ENCODE peak calls at places on chromosome 7, in four cellular contexts. E is stomach, G is HCT116, W is spleen. N is an unnamed sample.

GRCh38 chr7:28081016-28081415 is 99.6 kb downstream of the JAZF1 start:
- DNase-seq in E (no peak), W (no peak), G (no peak), N (peak)

GRCh38 chr7:34091330-34091917 is 186.1 kb downstream of the BMPER start:
- DNase-seq in E (peak), W (no peak), G (peak), N (peak)

GRCh38 chr7:76047305-76047810 is 442 bp downstream of the STYXL1 start:
- DNase-seq in W (no peak), G (no peak), E (no peak), N (no peak)

GRCh38 chr7:140810830-140811556 is 113.7 kb downstream of the BRAF start:
- DNase-seq in E (peak), G (peak), W (no peak), N (peak)

GRCh38 chr7:51070163-51070562 is 246.4 kb downstream of the COBL start:
- DNase-seq in G (no peak), E (no peak), W (no peak), N (no peak)

GRCh38 chr7:74289660-74290589 is 718 bp downstream of the CLIP2 start:
- DNase-seq in G (no peak), E (peak), W (peak), N (peak)

GRCh38 chr7:92641921-92642511 is 51.8 kb upstream of the FAM133B start:
- DNase-seq in G (no peak), E (no peak), W (no peak), N (no peak)

GRCh38 chr7:125484755-125485154 is 555.1 kb upstream of the POT1 start:
- DNase-seq in G (no peak), E (no peak), W (no peak), N (no peak)

GRCh38 chr7:47580175-47580701 is 1.7 kb downstream of the TNS3 start:
- DNase-seq in E (peak), W (no peak), G (no peak), N (peak)

GRCh38 chr7:141430426-141431142 is 120.6 kb upstream of the AGK start:
- DNase-seq in G (no peak), E (no peak), W (no peak), N (no peak)

GRCh38 chr7:48139461-48139860 is 31.8 kb upstream of the ABCA13 start:
- DNase-seq in G (peak), W (no peak), E (no peak), N (peak)

GRCh38 chr7:5421626-5422323 is 1.9 kb downstream of the TNRC18 start:
- DNase-seq in E (peak), W (peak), G (no peak), N (peak)

GRCh38 chr7:120989571-120990220 is 1.2 kb downstream of the CPED1 start:
- DNase-seq in W (peak), E (no peak), G (no peak), N (no peak)

GRCh38 chr7:105885386-105886111 is 9.2 kb upstream of the ATXN7L1 start:
- DNase-seq in E (no peak), W (peak), G (no peak), N (peak)

GRCh38 chr7:71864130-71864529 is 548.0 kb downstream of the CALN1 start:
- DNase-seq in G (no peak), E (no peak), W (no peak), N (no peak)

GRCh38 chr7:22156205-22156604 is 200.7 kb downstream of the RAPGEF5 start:
- DNase-seq in E (no peak), G (peak), W (no peak), N (no peak)

GRCh38 chr7:22157552-22157951 is 199.4 kb downstream of the RAPGEF5 start:
- DNase-seq in E (no peak), G (no peak), W (no peak), N (no peak)

GRCh38 chr7:22153427-22154106 is 203.4 kb downstream of the RAPGEF5 start:
- DNase-seq in E (no peak), W (no peak), G (no peak), N (no peak)

GRCh38 chr7:22154130-22154529 is 202.8 kb downstream of the RAPGEF5 start:
- DNase-seq in E (no peak), W (no peak), G (no peak), N (no peak)

GRCh38 chr7:22159341-22159740 is 197.6 kb downstream of the RAPGEF5 start:
- DNase-seq in G (no peak), W (no peak), E (no peak), N (no peak)
- H3K27ac ChIP-seq in G (no peak), W (no peak), E (no peak), N (no peak)

DNA sequence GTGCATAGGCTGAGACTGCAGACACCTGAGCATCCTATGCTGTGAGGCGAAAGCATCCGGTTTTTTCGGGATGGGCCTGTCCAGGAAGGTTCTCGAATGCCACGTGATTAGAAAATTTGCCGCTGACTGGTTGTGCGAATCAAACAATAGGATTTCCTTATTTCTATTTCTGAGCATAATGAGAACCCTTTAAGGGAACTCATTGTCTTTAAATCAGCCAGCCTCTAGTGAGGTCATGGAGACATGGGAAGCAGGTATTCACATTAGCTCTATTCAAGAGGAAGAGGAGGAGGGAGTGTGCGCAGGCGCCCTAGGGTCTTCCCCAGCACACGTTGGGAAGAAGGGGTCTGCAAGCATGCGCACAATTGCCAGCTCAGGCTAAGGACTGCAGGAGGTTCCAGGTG is 5.6 kb downstream of the GIMAP1 start:
- DNase-seq in E (no peak), G (no peak), W (no peak), N (no peak)
- TF ChIP-seq POLR2AphosphoS5 in E (no peak), G (no peak), W (peak), N (no peak)

GRCh38 chr7:130387628-130388403 is 7.5 kb downstream of the CPA1 start:
- DNase-seq in W (no peak), E (no peak), G (no peak), N (no peak)
- TF ChIP-seq POLR2A in W (no peak), E (no peak), G (no peak), N (no peak)

GRCh38 chr7:55131421-55131929 is 112.7 kb downstream of the EGFR start:
- DNase-seq in E (no peak), G (no peak), W (no peak), N (no peak)
- H3K27ac ChIP-seq in E (peak), G (peak), W (peak), N (peak)